ENCODE peak calls at places on chromosome 11, in nine cellular contexts. I is lung microvascular endothelial cell, B is foreskin fibroblast, O is progenitor cell of endocrine pancreas, U is lung, D is GM20000, W is GM12892, C is GM23248, Q is iPS DF 6.9. V is an unnamed sample.

GRCh38 chr11:67393437-67393836 is 1.7 kb downstream of the RAD9A start:
- DNase-seq in I (no peak), B (no peak), O (no peak), U (no peak), D (no peak), W (no peak), C (no peak), Q (no peak), V (no peak)

GRCh38 chr11:33910261-33910959 is 18.5 kb upstream of the LMO2 start:
- DNase-seq in I (no peak), B (peak), O (no peak), U (no peak), D (no peak), W (no peak), C (peak), Q (no peak), V (no peak)

GRCh38 chr11:72856551-72857342 is 42.5 kb downstream of the ATG16L2 start:
- DNase-seq in I (peak), B (no peak), O (no peak), U (no peak), D (no peak), W (no peak), C (no peak), Q (no peak), V (no peak)

GRCh38 chr11:47924184-47924671 is 56.1 kb upstream of the PTPRJ start:
- DNase-seq in I (peak), B (peak), O (peak), U (peak), D (no peak), W (no peak), C (peak), Q (no peak), V (no peak)

GRCh38 chr11:706957-707816 is 1.2 kb downstream of the EPS8L2 start:
- DNase-seq in I (no peak), B (peak), O (no peak), U (peak), D (peak), W (no peak), C (peak), Q (no peak), V (no peak)

GRCh38 chr11:129222158-129222557 is 30.0 kb upstream of the ARHGAP32 start:
- DNase-seq in I (no peak), B (no peak), O (no peak), U (no peak), D (no peak), W (no peak), C (no peak), Q (no peak), V (no peak)

GRCh38 chr11:27558401-27558800 is 51.8 kb upstream of the LIN7C start:
- DNase-seq in I (no peak), B (no peak), O (no peak), U (no peak), D (no peak), W (no peak), C (peak), Q (no peak), V (no peak)

GRCh38 chr11:107722671-107723070 is 10.8 kb upstream of the SLN start:
- DNase-seq in I (no peak), B (no peak), O (no peak), U (no peak), D (no peak), W (no peak), C (no peak), Q (no peak), V (no peak)

GRCh38 chr11:128212324-128212723 is 375.0 kb downstream of the ETS1 start:
- DNase-seq in I (no peak), B (no peak), O (no peak), U (no peak), D (no peak), W (no peak), C (no peak), Q (no peak), V (no peak)

GRCh38 chr11:66317766-66318575 is 1.1 kb upstream of the CD248 start:
- DNase-seq in I (no peak), B (peak), O (no peak), U (peak), D (no peak), W (no peak), C (peak), Q (no peak), V (peak)

GRCh38 chr11:16605440-16605970 is 132.9 kb upstream of the C11orf58 start:
- DNase-seq in I (no peak), B (peak), O (no peak), U (no peak), D (peak), W (no peak), C (peak), Q (no peak), V (no peak)

V was measured in sigmoid colon.